ENCODE peak calls at places on chromosomes 1 and 21, in eight cellular contexts. W is right cardiac atrium, T is NT2/D1, S is tibial nerve, V is OCI-LY7, Z is small intestine, O is HCT116, A is aorta. U is an unnamed sample.

GRCh38 chr1:8378202-8378601 is 60.3 kb downstream of the SLC45A1 start:
- DNase-seq in W (no peak), O (no peak), A (no peak), T (no peak), S (peak; percentile 50), Z (no peak), V (no peak), U (no peak)

GRCh38 chr1:87513971-87514660 is 185.4 kb downstream of the LMO4 start:
- DNase-seq in A (no peak), Z (peak; percentile 9), T (no peak), O (no peak), V (no peak), W (no peak), S (no peak), U (no peak)

GRCh38 chr21:43921979-43922945 is 57.2 kb downstream of the AGPAT3 start:
- DNase-seq in A (no peak), V (no peak), S (no peak), W (peak; percentile 53), Z (no peak), O (no peak), T (no peak), U (no peak)

GRCh38 chr1:214463596-214463995 is 87.8 kb downstream of the PTPN14 start:
- DNase-seq in T (no peak), O (no peak), A (no peak), V (no peak), W (no peak), Z (no peak), S (no peak), U (no peak)

GRCh38 chr1:119008483-119009299 is 20.5 kb upstream of the TBX15 start:
- DNase-seq in V (peak; percentile 52), A (no peak), S (peak; percentile 60), W (no peak), T (no peak), Z (peak; percentile 56), O (peak; percentile 7), U (no peak)

GRCh38 chr1:233607252-233608119 is 6.4 kb upstream of the KCNK1 start:
- DNase-seq in W (no peak), A (no peak), O (no peak), T (no peak), Z (peak; percentile 85), S (no peak), V (no peak), U (no peak)

GRCh38 chr1:18090636-18091035 is 17.0 kb upstream of the IGSF21 start:
- DNase-seq in O (no peak), V (no peak), W (no peak), S (no peak), Z (no peak), T (no peak), A (no peak), U (no peak)

GRCh38 chr1:36352141-36352909 is 28.9 kb upstream of the EVA1B start:
- DNase-seq in Z (no peak), T (no peak), O (no peak), W (peak; percentile 35), S (no peak), A (no peak), V (no peak), U (no peak)

GRCh38 chr21:43619856-43620255 is 39.4 kb downstream of the HSF2BP start:
- DNase-seq in Z (peak; percentile 64), W (no peak), A (no peak), V (peak; percentile 11), T (no peak), O (no peak), S (no peak), U (no peak)

GRCh38 chr1:62131093-62131725 is 63.4 kb upstream of the L1TD1 start:
- DNase-seq in O (no peak), T (peak; percentile 85), S (peak; percentile 19), V (peak; percentile 59), A (no peak), Z (peak; percentile 51), W (no peak), U (peak; percentile 75)

GRCh38 chr1:37574834-37575479 is 18.2 kb downstream of the DNALI1 start:
- DNase-seq in T (no peak), V (no peak), S (no peak), W (no peak), Z (no peak), A (no peak), O (no peak), U (no peak)

GRCh38 chr21:37370152-37371040 is 3.8 kb downstream of the DYRK1A start:
- DNase-seq in A (no peak), Z (no peak), T (no peak), O (no peak), W (no peak), S (no peak), V (peak; percentile 21), U (no peak)

GRCh38 chr1:93042134-93042821 is 36.8 kb upstream of the MTF2 start:
- DNase-seq in A (no peak), S (no peak), T (no peak), O (no peak), Z (peak; percentile 92), V (peak; percentile 43), W (no peak), U (no peak)

GRCh38 chr1:212179394-212180076 is 105.7 kb upstream of the PPP2R5A start:
- DNase-seq in A (no peak), O (peak; percentile 41), T (no peak), V (no peak), W (no peak), S (no peak), Z (no peak), U (no peak)

GRCh38 chr1:45503462-45504360 is 3.6 kb downstream of the MMACHC start:
- DNase-seq in W (no peak), A (no peak), T (no peak), V (no peak), O (no peak), Z (no peak), S (no peak), U (no peak)

GRCh38 chr1:203281851-203282661 is 23.3 kb upstream of the BTG2 start:
- DNase-seq in O (no peak), A (no peak), Z (peak; percentile 43), V (no peak), T (no peak), W (no peak), S (no peak), U (no peak)

GRCh38 chr1:10046356-10047085 is 13.8 kb downstream of the UBE4B start:
- DNase-seq in A (peak; percentile 54), Z (no peak), V (no peak), S (peak; percentile 16), O (no peak), W (peak; percentile 78), T (no peak), U (no peak)
- H3K4me1 ChIP-seq in A (peaks cover 12% of the 10 kb centered on the region), Z (no peaks in the 10 kb centered on the region), V (no peaks in the 10 kb centered on the region), S (no peaks in the 10 kb centered on the region), O (peaks cover 3% of the 10 kb centered on the region), W (peaks cover 20% of the 10 kb centered on the region), T (peaks cover 2% of the 10 kb centered on the region), U (no peaks in the 10 kb centered on the region)

DNA sequence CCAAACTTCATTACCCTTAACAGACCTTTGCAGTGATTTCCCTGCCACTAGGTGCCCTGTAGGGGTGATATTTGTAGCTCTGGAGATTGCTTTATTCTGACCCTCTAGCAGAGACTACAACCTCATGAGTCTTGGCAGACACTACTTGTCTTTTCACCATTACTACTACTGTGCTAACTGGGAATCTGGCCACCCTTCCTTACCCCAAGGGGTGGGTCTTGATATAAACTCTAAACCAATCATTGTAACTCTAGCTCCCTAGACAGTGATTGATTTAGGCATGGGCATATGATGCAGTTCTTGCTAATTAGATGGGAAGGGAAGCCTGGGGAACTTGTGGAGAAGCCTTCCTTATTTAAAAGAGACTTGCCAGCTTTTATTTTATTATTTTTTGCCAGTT is 3.9 kb downstream of the KPNA6 start:
- DNase-seq in S (no peak), O (no peak), A (no peak), Z (no peak), T (no peak), W (peak; percentile 34), V (no peak), U (no peak)
- H3K4me3 ChIP-seq in S (no peak overlapping the region), O (no peak overlapping the region), A (no peak overlapping the region), Z (no peak overlapping the region), T (no peak overlapping the region), W (no peak overlapping the region), V (no peak overlapping the region), U (no peak overlapping the region)

GRCh38 chr1:161778522-161778921 is 12.4 kb downstream of the ATF6 start:
- DNase-seq in T (no peak), O (no peak), S (no peak), V (no peak), Z (no peak), A (no peak), W (no peak), U (no peak)

GRCh38 chr1:161781995-161782394 is 15.9 kb downstream of the ATF6 start:
- DNase-seq in S (no peak), W (no peak), V (no peak), T (no peak), O (no peak), A (no peak), Z (no peak), U (no peak)

GRCh38 chr1:161779393-161779792 is 13.3 kb downstream of the ATF6 start:
- DNase-seq in A (no peak), V (no peak), T (no peak), O (no peak), S (no peak), W (no peak), Z (no peak), U (no peak)

GRCh38 chr1:161773791-161774190 is 7.7 kb downstream of the ATF6 start:
- DNase-seq in O (no peak), A (no peak), T (no peak), S (no peak), W (no peak), V (no peak), Z (no peak), U (no peak)

GRCh38 chr1:161777250-161777649 is 11.1 kb downstream of the ATF6 start:
- DNase-seq in W (no peak), Z (no peak), T (no peak), O (no peak), V (no peak), S (no peak), A (no peak), U (no peak)
- H3K4me1 ChIP-seq in W (no peaks in the 10 kb centered on the region), Z (no peaks in the 10 kb centered on the region), T (no peaks in the 10 kb centered on the region), O (no peaks in the 10 kb centered on the region), V (peaks cover 37% of the 10 kb centered on the region), S (no peaks in the 10 kb centered on the region), A (no peaks in the 10 kb centered on the region), U (no peaks in the 10 kb centered on the region)

DNA sequence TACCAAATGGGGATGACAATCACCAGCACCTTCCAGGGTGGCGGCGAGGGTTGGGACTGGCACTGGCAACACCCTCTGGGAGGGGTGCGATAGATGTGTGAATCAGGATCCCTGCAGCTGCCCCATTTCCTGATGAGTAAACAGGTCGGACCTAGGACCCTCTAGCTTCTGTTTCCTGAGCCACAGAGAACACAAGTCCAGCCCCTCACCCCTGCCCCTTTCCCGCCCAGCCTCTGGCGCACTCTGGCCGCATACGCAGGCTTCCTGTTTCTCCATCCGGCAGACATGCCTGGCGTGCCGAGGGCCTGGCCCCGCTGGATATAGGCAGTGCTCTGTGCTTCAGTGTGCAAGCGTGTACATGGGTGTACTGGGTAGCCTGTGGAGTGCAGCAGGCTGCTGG is 4.6 kb downstream of the PEAR1 start:
- DNase-seq in O (no peak), W (peak; percentile 85), Z (no peak), V (no peak), T (no peak), A (peak; percentile 75), S (peak; percentile 27), U (no peak)
- H3K4me3 ChIP-seq in O (no peak overlapping the region), W (no peak overlapping the region), Z (no peak overlapping the region), V (no peak overlapping the region), T (no peak overlapping the region), A (no peak overlapping the region), S (no peak overlapping the region), U (no peak overlapping the region)

U was measured in iPS DF 6.9.